ENCODE peak calls at places on chromosome 15, in five cellular contexts. One of them, this sample, is unnamed.

GRCh38 chr15:73560501-73561117 is 72.6 kb downstream of the NPTN start:
- DNase-seq in neural progenitor cell: peak
- DNase-seq in activated B cell treated with CpG ODN at 0.5 μM for 24 hours: no peak
- DNase-seq in suprapubic skin: no peak
- DNase-seq in GM20000: peak
- DNase-seq in this sample: no peak

GRCh38 chr15:85024509-85025336 is 43.1 kb downstream of the PDE8A start:
- DNase-seq in activated B cell treated with CpG ODN at 0.5 μM for 24 hours: no peak
- DNase-seq in suprapubic skin: no peak
- DNase-seq in GM20000: peak
- DNase-seq in neural progenitor cell: no peak
- DNase-seq in this sample: no peak

GRCh38 chr15:29668120-29668602 is 154.1 kb downstream of the TJP1 start:
- DNase-seq in suprapubic skin: no peak
- DNase-seq in activated B cell treated with CpG ODN at 0.5 μM for 24 hours: no peak
- DNase-seq in GM20000: no peak
- DNase-seq in neural progenitor cell: peak
- DNase-seq in this sample: peak

GRCh38 chr15:88769161-88769971 is 33.9 kb upstream of the ACAN start:
- DNase-seq in activated B cell treated with CpG ODN at 0.5 μM for 24 hours: no peak
- DNase-seq in GM20000: no peak
- DNase-seq in suprapubic skin: no peak
- DNase-seq in neural progenitor cell: peak
- DNase-seq in this sample: peak

GRCh38 chr15:80595391-80595790 is 99.7 kb upstream of the ABHD17C start:
- DNase-seq in neural progenitor cell: no peak
- DNase-seq in GM20000: no peak
- DNase-seq in activated B cell treated with CpG ODN at 0.5 μM for 24 hours: no peak
- DNase-seq in suprapubic skin: no peak
- DNase-seq in this sample: no peak

GRCh38 chr15:93088200-93088980 is 621 bp downstream of the RGMA start:
- DNase-seq in activated B cell treated with CpG ODN at 0.5 μM for 24 hours: no peak
- DNase-seq in suprapubic skin: no peak
- DNase-seq in neural progenitor cell: peak
- DNase-seq in GM20000: peak
- DNase-seq in this sample: peak

GRCh38 chr15:67998599-67999122 is 55.5 kb upstream of the PIAS1 start:
- DNase-seq in GM20000: no peak
- DNase-seq in activated B cell treated with CpG ODN at 0.5 μM for 24 hours: no peak
- DNase-seq in suprapubic skin: no peak
- DNase-seq in neural progenitor cell: no peak
- DNase-seq in this sample: no peak

GRCh38 chr15:60235951-60236710 is 161.7 kb downstream of the ANXA2 start:
- DNase-seq in suprapubic skin: no peak
- DNase-seq in activated B cell treated with CpG ODN at 0.5 μM for 24 hours: no peak
- DNase-seq in GM20000: no peak
- DNase-seq in neural progenitor cell: no peak
- DNase-seq in this sample: no peak

GRCh38 chr15:39393575-39394335 is 187.1 kb upstream of the THBS1 start:
- DNase-seq in GM20000: no peak
- DNase-seq in neural progenitor cell: no peak
- DNase-seq in activated B cell treated with CpG ODN at 0.5 μM for 24 hours: no peak
- DNase-seq in suprapubic skin: no peak
- DNase-seq in this sample: no peak

GRCh38 chr15:65980824-65981456 is 111.6 kb downstream of the RAB11A start:
- DNase-seq in suprapubic skin: no peak
- DNase-seq in activated B cell treated with CpG ODN at 0.5 μM for 24 hours: no peak
- DNase-seq in GM20000: peak
- DNase-seq in neural progenitor cell: peak
- DNase-seq in this sample: peak

GRCh38 chr15:93895976-93896770 is 335.2 kb upstream of the MCTP2 start:
- DNase-seq in activated B cell treated with CpG ODN at 0.5 μM for 24 hours: no peak
- DNase-seq in suprapubic skin: no peak
- DNase-seq in GM20000: no peak
- DNase-seq in neural progenitor cell: no peak
- DNase-seq in this sample: no peak

GRCh38 chr15:27832263-27832647 is 266.9 kb downstream of the OCA2 start:
- DNase-seq in suprapubic skin: no peak
- DNase-seq in neural progenitor cell: no peak
- DNase-seq in GM20000: no peak
- DNase-seq in activated B cell treated with CpG ODN at 0.5 μM for 24 hours: no peak
- DNase-seq in this sample: no peak

GRCh38 chr15:66945842-66946241 is 119.6 kb upstream of the SMAD3 start:
- DNase-seq in neural progenitor cell: no peak
- DNase-seq in activated B cell treated with CpG ODN at 0.5 μM for 24 hours: no peak
- DNase-seq in suprapubic skin: no peak
- DNase-seq in GM20000: no peak
- DNase-seq in this sample: no peak

GRCh38 chr15:72967397-72967796 is 84.9 kb upstream of the NEO1 start:
- DNase-seq in GM20000: no peak
- DNase-seq in suprapubic skin: no peak
- DNase-seq in neural progenitor cell: no peak
- DNase-seq in activated B cell treated with CpG ODN at 0.5 μM for 24 hours: no peak
- DNase-seq in this sample: no peak

GRCh38 chr15:60591491-60592385 is 112.8 kb upstream of the ICE2 start:
- DNase-seq in activated B cell treated with CpG ODN at 0.5 μM for 24 hours: peak
- DNase-seq in suprapubic skin: peak
- DNase-seq in neural progenitor cell: peak
- DNase-seq in GM20000: peak
- DNase-seq in this sample: peak

GRCh38 chr15:92810418-92811138 is 89.5 kb upstream of the CHD2 start:
- DNase-seq in activated B cell treated with CpG ODN at 0.5 μM for 24 hours: no peak
- DNase-seq in neural progenitor cell: peak
- DNase-seq in suprapubic skin: peak
- DNase-seq in GM20000: peak
- DNase-seq in this sample: peak

GRCh38 chr15:63823253-63823844 is 10.4 kb downstream of the HERC1 start:
- DNase-seq in suprapubic skin: no peak
- DNase-seq in activated B cell treated with CpG ODN at 0.5 μM for 24 hours: no peak
- DNase-seq in GM20000: no peak
- DNase-seq in neural progenitor cell: no peak
- DNase-seq in this sample: no peak

GRCh38 chr15:78212546-78213424 is 21.6 kb downstream of the ACSBG1 start:
- DNase-seq in suprapubic skin: peak
- DNase-seq in activated B cell treated with CpG ODN at 0.5 μM for 24 hours: no peak
- DNase-seq in neural progenitor cell: no peak
- DNase-seq in GM20000: no peak
- DNase-seq in this sample: peak

GRCh38 chr15:78108300-78109084 is 16.1 kb downstream of the SH2D7 start:
- DNase-seq in activated B cell treated with CpG ODN at 0.5 μM for 24 hours: peak
- DNase-seq in neural progenitor cell: peak
- DNase-seq in suprapubic skin: peak
- DNase-seq in GM20000: peak
- DNase-seq in this sample: peak

GRCh38 chr15:85307687-85308045 is 72.7 kb upstream of the AKAP13 start:
- DNase-seq in suprapubic skin: no peak
- DNase-seq in neural progenitor cell: no peak
- DNase-seq in activated B cell treated with CpG ODN at 0.5 μM for 24 hours: no peak
- DNase-seq in GM20000: no peak
- DNase-seq in this sample: no peak

GRCh38 chr15:64861960-64862359 is 20.2 kb downstream of the PLEKHO2 start:
- DNase-seq in activated B cell treated with CpG ODN at 0.5 μM for 24 hours: no peak
- DNase-seq in neural progenitor cell: no peak
- DNase-seq in suprapubic skin: no peak
- DNase-seq in GM20000: no peak
- DNase-seq in this sample: no peak

GRCh38 chr15:97745481-97746071 is 214.9 kb upstream of the ARRDC4 start:
- DNase-seq in activated B cell treated with CpG ODN at 0.5 μM for 24 hours: no peak
- DNase-seq in suprapubic skin: no peak
- DNase-seq in GM20000: peak
- DNase-seq in neural progenitor cell: peak
- DNase-seq in this sample: peak

GRCh38 chr15:83709246-83709645 is 55.3 kb downstream of the ADAMTSL3 start:
- DNase-seq in suprapubic skin: no peak
- DNase-seq in neural progenitor cell: no peak
- DNase-seq in activated B cell treated with CpG ODN at 0.5 μM for 24 hours: no peak
- DNase-seq in GM20000: no peak
- DNase-seq in this sample: no peak

GRCh38 chr15:25670025-25670554 is 193.0 kb downstream of the ATP10A start:
- DNase-seq in neural progenitor cell: peak
- DNase-seq in GM20000: no peak
- DNase-seq in activated B cell treated with CpG ODN at 0.5 μM for 24 hours: no peak
- DNase-seq in suprapubic skin: no peak
- DNase-seq in this sample: peak

GRCh38 chr15:55221090-55222011 is 24.6 kb upstream of the RSL24D1 start:
- DNase-seq in activated B cell treated with CpG ODN at 0.5 μM for 24 hours: no peak
- DNase-seq in suprapubic skin: no peak
- DNase-seq in GM20000: peak
- DNase-seq in neural progenitor cell: no peak
- DNase-seq in this sample: no peak

GRCh38 chr15:41482070-41482469 is 11.6 kb upstream of the ITPKA start:
- DNase-seq in activated B cell treated with CpG ODN at 0.5 μM for 24 hours: no peak
- DNase-seq in suprapubic skin: no peak
- DNase-seq in neural progenitor cell: no peak
- DNase-seq in GM20000: no peak
- DNase-seq in this sample: no peak
- TF ChIP-seq CTCF in activated B cell treated with CpG ODN at 0.5 μM for 24 hours: no peak
- TF ChIP-seq CTCF in suprapubic skin: no peak
- TF ChIP-seq CTCF in neural progenitor cell: no peak
- TF ChIP-seq CTCF in GM20000: no peak
- TF ChIP-seq CTCF in this sample: no peak

DNA sequence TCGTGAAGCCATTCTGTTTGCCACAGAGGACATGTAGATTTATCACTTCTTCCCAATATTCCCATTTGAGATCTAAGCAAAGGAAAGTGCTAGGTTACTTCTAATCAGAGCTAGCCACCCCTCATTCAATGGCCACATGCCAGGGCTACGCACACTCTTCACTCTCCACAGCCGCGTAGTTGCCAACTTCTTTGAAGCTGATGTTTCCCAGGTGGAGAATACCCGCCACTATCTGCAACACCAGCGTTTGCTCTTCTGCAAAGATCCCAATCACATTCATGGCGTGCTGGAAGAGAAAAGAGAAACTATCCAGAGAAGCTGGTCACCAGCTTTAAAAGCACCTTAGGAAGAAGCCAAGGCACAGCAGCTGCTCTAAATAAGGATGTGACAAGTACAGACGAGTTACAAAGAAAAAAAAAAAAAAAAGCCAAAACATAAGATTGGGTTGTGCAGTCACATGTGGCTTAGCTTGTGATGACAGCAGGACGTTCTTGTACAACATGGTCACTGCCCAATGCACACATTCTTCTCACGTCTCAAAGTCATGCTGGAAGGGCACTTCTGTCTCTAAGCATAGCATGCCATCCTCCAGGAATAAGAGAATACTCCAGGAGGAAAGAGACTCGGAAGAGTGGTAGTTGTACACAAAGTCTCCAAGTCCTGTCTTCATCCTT is 16.4 kb downstream of the LDHAL6B start:
- DNase-seq in neural progenitor cell: no peak
- DNase-seq in activated B cell treated with CpG ODN at 0.5 μM for 24 hours: no peak
- DNase-seq in suprapubic skin: no peak
- DNase-seq in GM20000: no peak
- DNase-seq in this sample: no peak
- TF ChIP-seq CTCF in neural progenitor cell: no peak
- TF ChIP-seq CTCF in activated B cell treated with CpG ODN at 0.5 μM for 24 hours: no peak
- TF ChIP-seq CTCF in suprapubic skin: no peak
- TF ChIP-seq CTCF in GM20000: no peak
- TF ChIP-seq CTCF in this sample: no peak

GRCh38 chr15:49121901-49122300 is 33.5 kb downstream of the COPS2 start:
- DNase-seq in neural progenitor cell: no peak
- DNase-seq in activated B cell treated with CpG ODN at 0.5 μM for 24 hours: no peak
- DNase-seq in suprapubic skin: no peak
- DNase-seq in GM20000: no peak
- DNase-seq in this sample: no peak

GRCh38 chr15:49124371-49124770 is 31.0 kb downstream of the COPS2 start:
- DNase-seq in neural progenitor cell: no peak
- DNase-seq in suprapubic skin: no peak
- DNase-seq in GM20000: no peak
- DNase-seq in activated B cell treated with CpG ODN at 0.5 μM for 24 hours: no peak
- DNase-seq in this sample: no peak

DNA sequence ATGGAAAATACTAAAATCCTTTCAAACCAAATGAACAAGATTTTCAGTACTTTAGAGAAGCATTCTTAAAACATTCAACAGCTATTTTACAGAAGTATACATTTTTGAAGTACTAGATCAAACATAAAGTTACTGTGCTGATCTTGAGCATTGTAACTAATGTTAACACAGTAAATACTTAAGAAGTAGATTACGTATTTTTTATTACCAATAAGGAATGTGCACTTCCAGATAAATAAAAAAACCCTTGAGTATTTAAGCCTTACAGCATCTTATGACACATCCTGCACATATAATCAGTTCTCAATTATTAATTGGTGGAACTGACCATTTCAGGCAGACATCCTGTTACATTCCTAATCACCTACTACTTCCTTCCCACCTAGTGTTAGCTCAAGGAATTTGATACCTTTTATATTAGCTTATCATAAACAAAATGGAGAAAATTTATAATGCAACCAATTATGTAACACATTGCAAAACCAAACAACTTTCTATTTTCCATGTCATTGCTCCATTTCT is 32.8 kb downstream of the COPS2 start:
- DNase-seq in suprapubic skin: no peak
- DNase-seq in neural progenitor cell: no peak
- DNase-seq in GM20000: no peak
- DNase-seq in activated B cell treated with CpG ODN at 0.5 μM for 24 hours: no peak
- DNase-seq in this sample: no peak
- TF ChIP-seq CTCF in suprapubic skin: no peak
- TF ChIP-seq CTCF in neural progenitor cell: no peak
- TF ChIP-seq CTCF in GM20000: no peak
- TF ChIP-seq CTCF in activated B cell treated with CpG ODN at 0.5 μM for 24 hours: no peak
- TF ChIP-seq CTCF in this sample: no peak

GRCh38 chr15:42352401-42352800 is 6.9 kb upstream of the CAPN3 start:
- DNase-seq in suprapubic skin: no peak
- DNase-seq in activated B cell treated with CpG ODN at 0.5 μM for 24 hours: no peak
- DNase-seq in GM20000: no peak
- DNase-seq in neural progenitor cell: no peak
- DNase-seq in this sample: no peak
- TF ChIP-seq CTCF in suprapubic skin: no peak
- TF ChIP-seq CTCF in activated B cell treated with CpG ODN at 0.5 μM for 24 hours: no peak
- TF ChIP-seq CTCF in GM20000: no peak
- TF ChIP-seq CTCF in neural progenitor cell: no peak
- TF ChIP-seq CTCF in this sample: no peak

DNA sequence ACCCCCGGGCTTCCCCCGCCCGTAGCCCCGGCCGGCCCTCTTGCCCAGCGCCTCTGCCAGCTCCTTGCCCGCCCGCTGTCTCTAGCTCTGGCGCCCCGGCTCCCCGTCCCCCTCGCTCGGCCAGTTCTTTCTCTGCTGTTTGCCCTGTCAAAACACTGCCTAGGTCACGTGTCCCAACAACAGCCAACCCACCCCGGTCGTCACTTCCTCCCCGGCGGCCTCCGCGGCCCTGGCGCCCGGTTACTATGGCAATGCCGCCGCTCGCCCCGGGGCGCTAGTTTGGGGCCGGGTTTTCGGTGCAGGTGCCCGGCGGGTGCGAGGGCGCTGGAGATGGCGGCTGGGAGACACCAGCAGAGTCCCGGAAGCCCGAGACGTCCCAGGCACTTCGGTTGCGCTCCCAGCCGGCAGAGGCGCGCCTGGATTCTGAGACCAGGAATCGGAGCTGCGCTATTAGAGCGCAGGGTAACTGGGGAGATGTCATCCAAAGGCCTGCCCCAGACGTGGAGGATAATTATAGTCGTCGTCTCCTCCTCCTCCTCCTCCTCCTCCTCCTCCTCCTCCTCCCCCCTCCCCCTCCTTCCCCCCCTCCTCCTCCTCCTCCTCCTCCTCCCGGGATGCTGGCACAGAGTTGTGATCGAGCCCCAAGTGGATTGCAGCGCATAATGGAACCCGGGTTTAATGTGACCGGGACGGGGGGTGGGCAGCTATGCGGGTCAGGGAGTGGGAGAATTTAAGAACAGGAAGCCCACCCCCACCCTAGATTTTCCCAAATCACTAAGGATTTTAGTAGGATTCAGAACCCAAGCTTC is at the start of gene ATOSA:
- DNase-seq in suprapubic skin: peak
- DNase-seq in GM20000: peak
- DNase-seq in neural progenitor cell: peak
- DNase-seq in activated B cell treated with CpG ODN at 0.5 μM for 24 hours: peak
- DNase-seq in this sample: peak
- TF ChIP-seq CTCF in suprapubic skin: no peak
- TF ChIP-seq CTCF in GM20000: no peak
- TF ChIP-seq CTCF in neural progenitor cell: no peak
- TF ChIP-seq CTCF in activated B cell treated with CpG ODN at 0.5 μM for 24 hours: no peak
- TF ChIP-seq CTCF in this sample: no peak